ENCODE peak calls at places on chromosomes 1 and 21, in nine cellular contexts. One of them, this sample, is unnamed.

GRCh38 chr21:29332461-29333354 is 34.0 kb downstream of the BACH1 start:
- DNase-seq in heart right ventricle: no peak
- DNase-seq in endodermal cell: no peak
- DNase-seq in brain microvascular endothelial cell: peak; percentile 74
- DNase-seq in uterus: no peak
- DNase-seq in CD8-positive, alpha-beta memory T cell: no peak
- DNase-seq in HepG2: no peak
- DNase-seq in tibial nerve: no peak
- DNase-seq in mucosa of descending colon: no peak
- DNase-seq in this sample: no peak

GRCh38 chr1:41102653-41103052 is 81.1 kb upstream of the SLFNL1 start:
- DNase-seq in HepG2: no peak
- DNase-seq in heart right ventricle: no peak
- DNase-seq in mucosa of descending colon: no peak
- DNase-seq in brain microvascular endothelial cell: no peak
- DNase-seq in CD8-positive, alpha-beta memory T cell: no peak
- DNase-seq in tibial nerve: no peak
- DNase-seq in endodermal cell: no peak
- DNase-seq in uterus: no peak
- DNase-seq in this sample: no peak

GRCh38 chr1:205376739-205377138 is 20.0 kb upstream of the KLHDC8A start:
- DNase-seq in HepG2: no peak
- DNase-seq in heart right ventricle: no peak
- DNase-seq in endodermal cell: peak; percentile 71
- DNase-seq in mucosa of descending colon: no peak
- DNase-seq in uterus: no peak
- DNase-seq in tibial nerve: no peak
- DNase-seq in brain microvascular endothelial cell: no peak
- DNase-seq in CD8-positive, alpha-beta memory T cell: no peak
- DNase-seq in this sample: no peak

GRCh38 chr1:209527372-209527771 is 56.1 kb upstream of the CAMK1G start:
- DNase-seq in HepG2: no peak
- DNase-seq in brain microvascular endothelial cell: peak; percentile 38
- DNase-seq in CD8-positive, alpha-beta memory T cell: no peak
- DNase-seq in tibial nerve: no peak
- DNase-seq in heart right ventricle: no peak
- DNase-seq in uterus: no peak
- DNase-seq in mucosa of descending colon: no peak
- DNase-seq in endodermal cell: no peak
- DNase-seq in this sample: peak; percentile 16

GRCh38 chr1:208607616-208608015 is 363.4 kb upstream of the PLXNA2 start:
- DNase-seq in endodermal cell: no peak
- DNase-seq in uterus: no peak
- DNase-seq in brain microvascular endothelial cell: no peak
- DNase-seq in tibial nerve: no peak
- DNase-seq in heart right ventricle: no peak
- DNase-seq in HepG2: no peak
- DNase-seq in mucosa of descending colon: no peak
- DNase-seq in CD8-positive, alpha-beta memory T cell: no peak
- DNase-seq in this sample: no peak

GRCh38 chr1:81304187-81304586 is 496.5 kb upstream of the ADGRL2 start:
- DNase-seq in HepG2: no peak
- DNase-seq in tibial nerve: no peak
- DNase-seq in heart right ventricle: no peak
- DNase-seq in CD8-positive, alpha-beta memory T cell: no peak
- DNase-seq in brain microvascular endothelial cell: peak; percentile 52
- DNase-seq in mucosa of descending colon: no peak
- DNase-seq in endodermal cell: no peak
- DNase-seq in uterus: no peak
- DNase-seq in this sample: no peak

GRCh38 chr1:113975211-113975895 is 3.9 kb upstream of the OLFML3 start:
- DNase-seq in endodermal cell: no peak
- DNase-seq in brain microvascular endothelial cell: peak; percentile 9
- DNase-seq in CD8-positive, alpha-beta memory T cell: no peak
- DNase-seq in heart right ventricle: no peak
- DNase-seq in HepG2: no peak
- DNase-seq in mucosa of descending colon: no peak
- DNase-seq in tibial nerve: no peak
- DNase-seq in uterus: no peak
- DNase-seq in this sample: no peak

GRCh38 chr1:10046356-10047085 is 13.8 kb downstream of the UBE4B start:
- DNase-seq in CD8-positive, alpha-beta memory T cell: no peak
- DNase-seq in endodermal cell: no peak
- DNase-seq in mucosa of descending colon: no peak
- DNase-seq in brain microvascular endothelial cell: no peak
- DNase-seq in tibial nerve: peak; percentile 16
- DNase-seq in HepG2: no peak
- DNase-seq in uterus: no peak
- DNase-seq in heart right ventricle: no peak
- DNase-seq in this sample: no peak

GRCh38 chr1:228472655-228473054 is 14.5 kb upstream of the RNF187 start:
- DNase-seq in heart right ventricle: no peak
- DNase-seq in brain microvascular endothelial cell: peak; percentile 31
- DNase-seq in uterus: no peak
- DNase-seq in tibial nerve: no peak
- DNase-seq in CD8-positive, alpha-beta memory T cell: no peak
- DNase-seq in endodermal cell: no peak
- DNase-seq in mucosa of descending colon: no peak
- DNase-seq in HepG2: no peak
- DNase-seq in this sample: no peak

GRCh38 chr1:228465571-228466146 is 21.5 kb upstream of the RNF187 start:
- DNase-seq in brain microvascular endothelial cell: no peak
- DNase-seq in heart right ventricle: no peak
- DNase-seq in tibial nerve: no peak
- DNase-seq in endodermal cell: no peak
- DNase-seq in uterus: no peak
- DNase-seq in CD8-positive, alpha-beta memory T cell: no peak
- DNase-seq in HepG2: no peak
- DNase-seq in mucosa of descending colon: no peak
- DNase-seq in this sample: no peak

GRCh38 chr1:228471154-228471761 is 15.9 kb upstream of the RNF187 start:
- DNase-seq in HepG2: no peak
- DNase-seq in brain microvascular endothelial cell: no peak
- DNase-seq in tibial nerve: no peak
- DNase-seq in CD8-positive, alpha-beta memory T cell: no peak
- DNase-seq in uterus: no peak
- DNase-seq in endodermal cell: no peak
- DNase-seq in heart right ventricle: no peak
- DNase-seq in mucosa of descending colon: no peak
- DNase-seq in this sample: no peak

GRCh38 chr1:228471762-228472398 is 15.3 kb upstream of the RNF187 start:
- DNase-seq in HepG2: peak; percentile 45
- DNase-seq in heart right ventricle: no peak
- DNase-seq in uterus: no peak
- DNase-seq in brain microvascular endothelial cell: no peak
- DNase-seq in endodermal cell: no peak
- DNase-seq in mucosa of descending colon: no peak
- DNase-seq in CD8-positive, alpha-beta memory T cell: no peak
- DNase-seq in tibial nerve: no peak
- DNase-seq in this sample: no peak

DNA sequence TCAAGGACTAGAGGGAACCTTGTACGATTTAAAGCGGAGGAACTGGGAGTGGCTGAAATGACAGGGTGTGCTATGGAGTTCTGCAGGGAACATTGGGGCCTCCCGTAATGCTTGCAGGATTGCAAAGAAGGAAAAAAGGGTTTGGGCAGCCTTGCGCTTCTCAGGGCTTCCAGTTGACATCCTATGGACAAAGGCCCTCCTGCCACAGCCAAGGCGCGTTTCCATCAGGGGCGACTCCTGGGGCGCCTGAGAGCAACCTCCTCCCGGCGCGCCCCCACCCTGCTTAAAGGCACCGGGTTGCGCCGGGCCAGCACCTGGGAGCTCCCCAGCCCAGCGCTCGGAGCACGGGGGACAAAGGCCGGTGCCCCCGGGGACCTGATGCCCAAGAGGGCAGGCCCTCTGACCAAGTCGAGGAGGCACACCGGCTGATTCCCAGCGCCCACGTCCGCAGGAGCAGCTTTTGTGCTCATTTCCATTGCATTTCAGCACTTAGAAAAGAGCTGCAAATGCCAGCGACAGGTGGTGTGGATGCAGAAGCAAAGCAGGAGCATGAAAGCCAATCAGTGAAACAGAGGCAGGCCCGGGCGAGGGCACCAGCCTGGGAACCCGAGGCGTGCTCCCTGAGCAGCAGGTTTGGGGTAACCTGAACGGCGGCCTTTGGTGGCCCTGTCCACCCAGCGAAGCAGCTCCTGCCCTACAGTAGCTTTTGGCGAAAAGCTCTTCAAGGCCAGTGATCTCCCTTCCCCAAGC is 17.6 kb upstream of the RNF187 start:
- DNase-seq in endodermal cell: no peak
- DNase-seq in CD8-positive, alpha-beta memory T cell: no peak
- DNase-seq in tibial nerve: no peak
- DNase-seq in heart right ventricle: no peak
- DNase-seq in uterus: no peak
- DNase-seq in mucosa of descending colon: no peak
- DNase-seq in brain microvascular endothelial cell: no peak
- DNase-seq in HepG2: no peak
- DNase-seq in this sample: no peak
- H3K4me3 ChIP-seq in endodermal cell: no peak overlapping the region
- H3K4me3 ChIP-seq in CD8-positive, alpha-beta memory T cell: no peak overlapping the region
- H3K4me3 ChIP-seq in tibial nerve: no peak overlapping the region
- H3K4me3 ChIP-seq in heart right ventricle: no peak overlapping the region
- H3K4me3 ChIP-seq in uterus: no peak overlapping the region
- H3K4me3 ChIP-seq in mucosa of descending colon: no peak overlapping the region
- H3K4me3 ChIP-seq in brain microvascular endothelial cell: no peak overlapping the region
- H3K4me3 ChIP-seq in HepG2: no peak overlapping the region
- H3K4me3 ChIP-seq in this sample: no peak overlapping the region

DNA sequence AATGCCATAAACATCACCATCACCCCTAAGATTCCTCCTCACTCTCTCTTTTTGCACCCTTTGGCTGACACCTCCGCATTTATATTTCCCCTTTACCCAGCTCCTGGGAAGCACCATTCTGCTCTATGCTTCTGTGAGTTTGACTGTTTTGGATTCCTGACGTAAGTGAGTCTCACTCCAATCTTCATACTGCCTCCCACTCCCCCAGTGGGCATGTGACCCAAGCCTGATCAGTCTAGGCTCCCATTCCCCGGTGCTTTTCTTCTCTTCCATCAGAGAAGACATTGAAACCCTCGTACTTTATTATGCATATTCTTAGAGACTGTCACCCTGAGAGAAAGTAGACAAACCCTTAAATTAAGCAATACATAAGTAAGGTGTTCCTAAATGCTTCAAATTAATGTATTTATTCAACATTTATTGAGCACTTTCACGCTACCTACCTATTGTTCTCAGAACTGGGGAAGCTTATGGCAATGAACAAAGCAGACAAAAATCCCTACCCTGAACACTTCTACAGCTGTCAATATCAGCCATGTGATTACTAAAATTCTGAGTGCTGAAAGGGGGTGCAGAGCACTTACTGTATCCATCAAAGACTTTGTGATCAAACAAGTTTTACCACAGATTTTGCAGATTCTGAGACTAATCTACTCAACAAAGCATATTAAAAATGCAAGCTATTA is 43.4 kb upstream of the DIPK1A start:
- DNase-seq in mucosa of descending colon: no peak
- DNase-seq in HepG2: no peak
- DNase-seq in endodermal cell: no peak
- DNase-seq in brain microvascular endothelial cell: no peak
- DNase-seq in CD8-positive, alpha-beta memory T cell: no peak
- DNase-seq in uterus: no peak
- DNase-seq in heart right ventricle: no peak
- DNase-seq in tibial nerve: no peak
- DNase-seq in this sample: no peak
- H3K4me3 ChIP-seq in mucosa of descending colon: no peak overlapping the region
- H3K4me3 ChIP-seq in HepG2: no peak overlapping the region
- H3K4me3 ChIP-seq in endodermal cell: no peak overlapping the region
- H3K4me3 ChIP-seq in brain microvascular endothelial cell: no peak overlapping the region
- H3K4me3 ChIP-seq in CD8-positive, alpha-beta memory T cell: no peak overlapping the region
- H3K4me3 ChIP-seq in uterus: no peak overlapping the region
- H3K4me3 ChIP-seq in heart right ventricle: no peak overlapping the region
- H3K4me3 ChIP-seq in tibial nerve: no peak overlapping the region
- H3K4me3 ChIP-seq in this sample: no peak overlapping the region

GRCh38 chr1:111269820-111270406 is 20.7 kb upstream of the CHIA start:
- DNase-seq in endodermal cell: no peak
- DNase-seq in mucosa of descending colon: no peak
- DNase-seq in tibial nerve: no peak
- DNase-seq in uterus: no peak
- DNase-seq in CD8-positive, alpha-beta memory T cell: no peak
- DNase-seq in brain microvascular endothelial cell: no peak
- DNase-seq in HepG2: no peak
- DNase-seq in heart right ventricle: no peak
- DNase-seq in this sample: no peak

GRCh38 chr1:111274653-111275052 is 16.0 kb upstream of the CHIA start:
- DNase-seq in endodermal cell: no peak
- DNase-seq in heart right ventricle: no peak
- DNase-seq in HepG2: no peak
- DNase-seq in tibial nerve: no peak
- DNase-seq in uterus: no peak
- DNase-seq in CD8-positive, alpha-beta memory T cell: no peak
- DNase-seq in mucosa of descending colon: no peak
- DNase-seq in brain microvascular endothelial cell: no peak
- DNase-seq in this sample: peak; percentile 3

GRCh38 chr1:111272081-111272480 is 18.6 kb upstream of the CHIA start:
- DNase-seq in brain microvascular endothelial cell: no peak
- DNase-seq in CD8-positive, alpha-beta memory T cell: no peak
- DNase-seq in mucosa of descending colon: no peak
- DNase-seq in uterus: no peak
- DNase-seq in HepG2: no peak
- DNase-seq in endodermal cell: no peak
- DNase-seq in heart right ventricle: no peak
- DNase-seq in tibial nerve: no peak
- DNase-seq in this sample: no peak

GRCh38 chr1:111270781-111271463 is 19.7 kb upstream of the CHIA start:
- DNase-seq in HepG2: no peak
- DNase-seq in brain microvascular endothelial cell: no peak
- DNase-seq in tibial nerve: no peak
- DNase-seq in uterus: no peak
- DNase-seq in CD8-positive, alpha-beta memory T cell: no peak
- DNase-seq in mucosa of descending colon: peak; percentile 45
- DNase-seq in heart right ventricle: peak; percentile 11
- DNase-seq in endodermal cell: no peak
- DNase-seq in this sample: no peak

DNA sequence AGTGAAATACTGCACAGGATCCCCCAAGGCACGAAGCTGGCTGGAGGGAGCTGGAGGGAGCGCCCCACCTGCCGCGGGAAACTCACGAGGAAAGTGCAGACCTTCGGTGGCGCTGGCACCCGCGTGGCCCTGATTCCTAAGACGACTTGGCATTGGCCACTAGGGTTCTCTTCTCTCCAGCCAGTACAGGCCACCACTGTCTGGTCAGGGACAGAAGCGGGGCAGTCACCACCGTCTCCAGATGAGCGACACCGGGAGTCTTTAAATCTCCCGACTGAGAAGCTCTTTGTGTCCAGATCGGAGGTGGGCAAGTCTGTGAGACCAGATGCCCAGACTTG is 19.2 kb upstream of the CHIA start:
- DNase-seq in brain microvascular endothelial cell: no peak
- DNase-seq in endodermal cell: peak; percentile 53
- DNase-seq in heart right ventricle: no peak
- DNase-seq in tibial nerve: no peak
- DNase-seq in CD8-positive, alpha-beta memory T cell: no peak
- DNase-seq in mucosa of descending colon: no peak
- DNase-seq in HepG2: no peak
- DNase-seq in uterus: no peak
- DNase-seq in this sample: no peak
- H3K4me3 ChIP-seq in brain microvascular endothelial cell: no peak overlapping the region
- H3K4me3 ChIP-seq in endodermal cell: no peak overlapping the region
- H3K4me3 ChIP-seq in heart right ventricle: no peak overlapping the region
- H3K4me3 ChIP-seq in tibial nerve: no peak overlapping the region
- H3K4me3 ChIP-seq in CD8-positive, alpha-beta memory T cell: peak overlapping the region; percentile 23
- H3K4me3 ChIP-seq in mucosa of descending colon: no peak overlapping the region
- H3K4me3 ChIP-seq in HepG2: no peak overlapping the region
- H3K4me3 ChIP-seq in uterus: no peak overlapping the region
- H3K4me3 ChIP-seq in this sample: no peak overlapping the region

GRCh38 chr1:230185076-230186001 is 118.3 kb downstream of the GALNT2 start:
- DNase-seq in heart right ventricle: no peak
- DNase-seq in tibial nerve: no peak
- DNase-seq in mucosa of descending colon: peak; percentile 40
- DNase-seq in brain microvascular endothelial cell: no peak
- DNase-seq in endodermal cell: no peak
- DNase-seq in uterus: no peak
- DNase-seq in HepG2: no peak
- DNase-seq in CD8-positive, alpha-beta memory T cell: no peak
- DNase-seq in this sample: no peak
- H3K4me3 ChIP-seq in heart right ventricle: no peak overlapping the region
- H3K4me3 ChIP-seq in tibial nerve: no peak overlapping the region
- H3K4me3 ChIP-seq in mucosa of descending colon: no peak overlapping the region
- H3K4me3 ChIP-seq in brain microvascular endothelial cell: no peak overlapping the region
- H3K4me3 ChIP-seq in endodermal cell: no peak overlapping the region
- H3K4me3 ChIP-seq in uterus: no peak overlapping the region
- H3K4me3 ChIP-seq in HepG2: peak overlapping the region; percentile 21
- H3K4me3 ChIP-seq in CD8-positive, alpha-beta memory T cell: no peak overlapping the region
- H3K4me3 ChIP-seq in this sample: no peak overlapping the region

This sample was measured in AG09309.